ENCODE peak calls at places on chromosomes 6 and 20, in five cellular contexts. M is Karpas-422, O is AG09309, F is spleen, J is ascending aorta. N is an unnamed sample.

GRCh38 chr20:63594043-63594561 is 20.1 kb upstream of the HELZ2 start:
- DNase-seq in M (no peak), O (peak), F (no peak), J (no peak), N (no peak)

GRCh38 chr6:100472674-100473073 is 8.0 kb upstream of the SIM1 start:
- DNase-seq in M (no peak), O (no peak), F (no peak), J (no peak), N (no peak)

GRCh38 chr6:41222045-41222444 is 6.1 kb upstream of the TREML4 start:
- DNase-seq in M (no peak), O (no peak), F (no peak), J (no peak), N (no peak)

GRCh38 chr6:21767891-21768659 is 174.5 kb downstream of the SOX4 start:
- DNase-seq in M (no peak), O (no peak), F (no peak), J (no peak), N (no peak)

GRCh38 chr6:158760618-158761250 is 58.4 kb downstream of the EZR start:
- DNase-seq in M (no peak), O (no peak), F (no peak), J (no peak), N (no peak)

GRCh38 chr6:34001706-34002645 is 143.9 kb downstream of the GRM4 start:
- DNase-seq in M (no peak), O (no peak), F (peak), J (no peak), N (no peak)

GRCh38 chr6:104612541-104612940 is 247.2 kb downstream of the HACE1 start:
- DNase-seq in M (no peak), O (no peak), F (no peak), J (no peak), N (no peak)

GRCh38 chr20:58890454-58891075 is 38.0 kb downstream of the GNAS start:
- DNase-seq in M (peak), O (no peak), F (peak), J (no peak), N (peak)

GRCh38 chr6:159716247-159717086 is 10.8 kb upstream of the WTAP start:
- DNase-seq in M (no peak), O (peak), F (no peak), J (no peak), N (no peak)

GRCh38 chr6:89035252-89036106 is 45.1 kb upstream of the PNRC1 start:
- DNase-seq in M (no peak), O (peak), F (no peak), J (peak), N (no peak)

GRCh38 chr20:23683281-23683680 is 5.6 kb downstream of the CST4 start:
- DNase-seq in M (no peak), O (no peak), F (no peak), J (no peak), N (no peak)

GRCh38 chr20:40811004-40811403 is 122.0 kb upstream of the MAFB start:
- DNase-seq in M (no peak), O (no peak), F (no peak), J (no peak), N (no peak)

GRCh38 chr20:64101731-64102621 is 5.4 kb downstream of the NPBWR2 start:
- DNase-seq in M (peak), O (no peak), F (peak), J (no peak), N (peak)

GRCh38 chr20:48025661-48026060 is 240.4 kb upstream of the SULF2 start:
- DNase-seq in M (no peak), O (no peak), F (no peak), J (no peak), N (no peak)

GRCh38 chr6:159169557-159170332 is 545 bp downstream of the FNDC1 start:
- DNase-seq in M (peak), O (no peak), F (no peak), J (no peak), N (peak)

GRCh38 chr6:149319413-149319812 is 1.9 kb downstream of the TAB2 start:
- DNase-seq in M (no peak), O (no peak), F (no peak), J (no peak), N (peak)

GRCh38 chr20:53918010-53918311 is 152.4 kb downstream of the BCAS1 start:
- DNase-seq in M (no peak), O (no peak), F (no peak), J (no peak), N (no peak)

GRCh38 chr6:56671651-56672461 is 29.2 kb upstream of the DST start:
- DNase-seq in M (no peak), O (no peak), F (peak), J (no peak), N (no peak)

GRCh38 chr6:116034327-116034726 is 26.4 kb downstream of the FRK start:
- DNase-seq in M (no peak), O (peak), F (no peak), J (no peak), N (no peak)

GRCh38 chr6:33336495-33336894 is 19.0 kb upstream of the ZBTB22 start:
- DNase-seq in M (no peak), O (no peak), F (no peak), J (no peak), N (no peak)

GRCh38 chr6:48845219-48845618 is 617.8 kb downstream of the MMUT start:
- DNase-seq in M (no peak), O (no peak), F (no peak), J (no peak), N (no peak)
- H3K4me3 ChIP-seq in M (no peak), O (no peak), F (no peak), J (no peak), N (no peak)

GRCh38 chr6:51514396-51515051 is 572.9 kb downstream of the PKHD1 start:
- DNase-seq in M (no peak), O (no peak), F (no peak), J (no peak), N (no peak)
- H3K4me3 ChIP-seq in M (no peak), O (no peak), F (no peak), J (no peak), N (no peak)

DNA sequence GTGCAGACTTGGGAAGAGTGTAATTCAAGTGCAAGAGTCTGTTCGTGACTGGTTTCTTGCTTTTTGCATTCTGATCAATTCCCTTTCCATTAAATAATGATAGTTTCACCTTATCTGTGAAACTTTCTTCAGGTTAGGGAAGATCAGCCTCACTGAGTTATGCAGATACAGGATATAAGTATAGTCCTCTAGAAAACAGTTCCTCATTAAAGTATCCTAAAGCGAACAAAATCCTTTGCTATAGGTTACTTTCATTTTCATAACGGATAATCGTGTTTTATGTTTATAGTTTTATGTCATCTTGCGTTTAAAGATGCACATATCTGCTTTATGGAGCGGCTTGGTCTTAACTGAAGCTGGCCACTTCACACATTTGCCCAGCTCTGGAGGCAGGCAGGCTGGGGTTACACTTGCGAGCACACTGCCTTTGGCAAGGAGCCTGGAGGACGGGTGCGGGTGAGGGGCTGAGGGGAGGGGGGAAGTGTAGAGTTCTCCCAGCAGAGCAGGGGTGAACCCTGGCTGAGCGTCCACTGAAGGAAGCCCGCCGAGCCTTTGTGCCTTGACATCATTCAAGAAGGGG is 123.5 kb upstream of the IFNGR1 start:
- DNase-seq in M (no peak), O (no peak), F (no peak), J (no peak), N (no peak)
- H3K4me3 ChIP-seq in M (no peak), O (no peak), F (no peak), J (peak), N (peak)

DNA sequence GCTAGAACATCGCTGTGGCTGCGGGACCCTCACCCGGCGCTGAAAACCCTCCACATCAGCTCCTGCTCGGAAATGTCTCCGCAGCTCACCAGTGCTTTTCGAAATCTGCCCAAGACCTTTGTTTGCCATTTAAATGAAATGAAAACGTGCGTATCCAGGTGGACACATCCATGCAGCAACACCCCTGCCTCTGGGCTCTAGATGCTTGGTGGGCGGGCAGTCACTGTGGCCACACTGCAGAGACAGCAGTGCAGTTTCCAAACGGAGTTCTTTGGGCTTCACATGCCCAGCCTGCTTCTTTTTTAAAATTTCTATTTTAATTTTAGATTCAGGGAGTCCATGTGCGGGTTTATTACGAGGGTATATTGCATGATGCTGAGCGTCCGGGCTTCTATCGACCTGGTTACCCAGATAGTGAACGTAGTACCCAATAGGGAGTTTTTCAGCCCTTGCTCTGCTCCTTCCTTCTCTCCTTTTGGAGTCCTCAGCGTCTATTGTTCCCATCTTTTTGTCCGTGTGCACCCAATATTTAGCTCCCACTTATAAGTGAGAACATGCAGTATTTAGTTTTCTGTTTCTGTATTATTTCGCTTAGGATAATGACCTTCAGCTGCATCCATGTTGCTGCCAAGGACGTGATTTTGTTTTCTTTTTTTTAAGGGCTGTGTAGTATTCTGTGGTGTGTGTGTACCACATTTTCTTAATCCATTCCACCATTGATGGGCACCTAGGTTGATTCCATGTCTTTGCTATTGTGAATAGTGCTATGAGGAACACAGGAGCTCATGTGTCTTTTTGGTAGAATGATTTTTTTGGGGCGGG is 4.8 kb upstream of the TUBB2B start:
- DNase-seq in M (no peak), O (no peak), F (no peak), J (no peak), N (no peak)
- H3K4me3 ChIP-seq in M (no peak), O (peak), F (peak), J (peak), N (no peak)

GRCh38 chr20:34567885-34568865 is 9.7 kb downstream of the MAP1LC3A start:
- DNase-seq in M (no peak), O (no peak), F (peak), J (no peak), N (no peak)

GRCh38 chr20:34566978-34567884 is 8.7 kb downstream of the MAP1LC3A start:
- DNase-seq in M (no peak), O (no peak), F (peak), J (no peak), N (no peak)

GRCh38 chr20:34562643-34563042 is 4.1 kb downstream of the MAP1LC3A start:
- DNase-seq in M (peak), O (no peak), F (no peak), J (no peak), N (no peak)

GRCh38 chr20:34561661-34562060 is 3.1 kb downstream of the MAP1LC3A start:
- DNase-seq in M (no peak), O (no peak), F (no peak), J (no peak), N (no peak)

GRCh38 chr20:34564810-34565209 is 6.3 kb downstream of the MAP1LC3A start:
- DNase-seq in M (no peak), O (no peak), F (peak), J (no peak), N (no peak)
- H3K4me3 ChIP-seq in M (no peak), O (no peak), F (no peak), J (no peak), N (no peak)

DNA sequence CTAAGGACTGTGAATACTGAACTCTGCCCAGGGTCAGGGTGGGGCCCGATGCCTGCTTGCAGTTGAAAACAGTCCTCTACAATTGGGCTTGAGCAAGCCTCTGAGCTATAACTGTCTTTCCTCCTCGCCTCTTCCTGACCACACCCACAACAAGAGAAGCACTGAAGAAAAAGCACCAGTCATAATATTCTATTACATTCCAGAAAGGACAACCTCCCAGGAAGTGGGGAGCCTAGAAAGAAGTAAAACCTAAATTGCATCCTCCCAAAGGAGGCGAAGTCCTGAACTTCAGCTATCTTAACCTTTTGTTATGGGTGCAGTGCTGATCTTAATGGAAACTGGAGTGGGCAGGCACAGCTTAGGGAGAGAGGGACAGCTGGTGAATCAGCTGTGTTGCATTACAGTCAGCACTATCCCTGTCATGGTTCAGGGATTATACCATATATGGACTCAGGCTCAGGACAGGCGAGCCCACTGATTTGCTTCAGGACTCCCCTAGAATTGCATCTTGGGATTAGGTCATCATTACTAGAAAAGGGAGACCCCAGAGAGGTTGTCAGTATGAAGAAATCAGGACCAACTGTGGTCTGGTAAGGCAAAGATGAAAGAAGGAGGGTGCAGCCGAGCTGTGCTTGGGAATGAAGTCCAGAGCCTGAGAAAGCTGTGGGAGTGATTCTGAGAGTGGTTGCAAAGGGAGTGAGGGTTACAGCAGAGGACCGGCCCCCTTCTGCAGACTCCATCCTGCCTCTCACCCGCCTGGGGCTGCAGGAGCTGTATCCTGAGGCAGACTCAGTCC is 18.3 kb upstream of the TRAM2 start:
- DNase-seq in M (no peak), O (no peak), F (no peak), J (no peak), N (peak)
- H3K4me3 ChIP-seq in M (peak), O (peak), F (no peak), J (no peak), N (no peak)

DNA sequence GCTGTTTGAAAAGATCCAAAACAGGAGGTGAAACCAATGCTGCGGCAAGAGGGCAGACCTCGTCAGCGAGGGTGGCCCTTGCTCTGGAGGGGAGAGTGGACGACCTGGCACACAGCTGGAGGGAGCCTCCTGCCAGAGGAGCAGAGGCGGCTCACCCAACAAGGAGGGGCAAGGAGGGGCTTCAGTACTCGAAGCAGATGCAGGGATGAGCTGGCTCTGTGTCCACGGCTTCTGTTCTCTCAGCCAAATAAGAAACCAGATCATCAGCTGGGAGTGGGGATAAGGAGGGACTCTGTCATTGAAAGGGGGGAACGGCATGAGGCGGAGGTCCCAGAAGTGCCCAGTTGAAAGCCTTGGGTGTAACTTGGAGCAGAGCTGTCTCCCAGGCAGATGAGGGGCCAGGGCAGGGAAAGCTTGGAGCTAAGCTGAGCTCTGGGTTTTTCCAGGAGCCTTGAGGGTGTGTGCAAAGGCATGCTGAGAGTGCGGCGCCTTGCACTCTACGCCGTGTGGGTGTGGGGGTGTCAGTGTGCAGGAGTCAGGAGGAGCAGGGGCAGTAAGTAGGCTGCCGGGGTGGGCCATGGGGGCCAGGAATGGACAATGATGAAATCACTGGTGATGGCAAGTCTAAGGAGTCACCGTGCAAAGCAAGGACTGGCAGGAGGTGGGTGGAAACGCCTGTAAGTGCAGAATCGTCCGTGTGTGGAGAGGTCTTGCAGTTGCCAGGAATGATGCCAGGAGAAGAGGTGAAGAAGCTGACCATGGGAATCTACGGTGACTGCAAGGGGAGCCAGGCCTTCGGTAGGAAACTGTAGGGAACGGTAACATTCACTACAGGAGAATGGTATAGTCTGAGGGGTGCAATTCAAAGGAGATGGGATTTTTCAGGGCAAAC is 85.4 kb upstream of the FOXQ1 start:
- DNase-seq in M (no peak), O (no peak), F (no peak), J (no peak), N (no peak)
- H3K4me3 ChIP-seq in M (no peak), O (no peak), F (no peak), J (no peak), N (no peak)